ENCODE peak calls at places on chromosomes 4 and X, in five cellular contexts. A is astrocyte, V is sigmoid colon, N is left lung, H is GM12878. I is an unnamed sample.

GRCh38 chr4:65658117-65658516 is 12.2 kb downstream of the EPHA5 start:
- DNase-seq in H (no peak), V (no peak), A (no peak), N (no peak), I (no peak)

GRCh38 chrX:137982791-137983190 is 416.9 kb downstream of the ZIC3 start:
- DNase-seq in H (no peak), A (no peak), V (no peak), N (no peak), I (no peak)

GRCh38 chrX:10109695-10110094 is 47.1 kb upstream of the CLCN4 start:
- DNase-seq in V (peak; percentile 90), A (no peak), H (no peak), N (no peak), I (no peak)

GRCh38 chr4:74840931-74841330 is 46.6 kb upstream of the BTC start:
- DNase-seq in N (no peak), H (no peak), A (no peak), V (no peak), I (no peak)

GRCh38 chrX:22634081-22634480 is 361.4 kb downstream of the CBLL2 start:
- DNase-seq in H (no peak), V (no peak), A (peak; percentile 85), N (no peak), I (no peak)

GRCh38 chrX:69088171-69088938 is 76.9 kb downstream of the PJA1 start:
- DNase-seq in A (no peak), V (no peak), H (no peak), N (no peak), I (no peak)

GRCh38 chrX:129701624-129702069 is 37.1 kb upstream of the XPNPEP2 start:
- DNase-seq in A (peak; percentile 51), H (no peak), V (peak; percentile 90), N (peak; percentile 38), I (peak; percentile 61)

GRCh38 chr4:55609393-55609821 is 17.4 kb upstream of the PDCL2 start:
- DNase-seq in A (peak; percentile 12), N (no peak), H (no peak), V (no peak), I (no peak)

GRCh38 chrX:9033989-9034388 is at the start of gene FAM9B:
- DNase-seq in H (no peak), V (no peak), N (no peak), A (no peak), I (no peak)

GRCh38 chrX:133655262-133655913 is 240.1 kb upstream of the GPC4 start:
- DNase-seq in V (no peak), N (no peak), H (no peak), A (peak; percentile 41), I (no peak)

GRCh38 chr4:15778191-15778741 is at the start of gene CD38:
- DNase-seq in A (no peak), N (peak; percentile 47), H (peak; percentile 67), V (peak; percentile 69), I (peak; percentile 69)
- H3K4me3 ChIP-seq in A (peak within 1 kb of the TSS; percentile 62), N (peak within 1 kb of the TSS; percentile 38), H (peak within 1 kb of the TSS; percentile 72), V (peak within 1 kb of the TSS; percentile 55), I (peak within 1 kb of the TSS; percentile 56)

DNA sequence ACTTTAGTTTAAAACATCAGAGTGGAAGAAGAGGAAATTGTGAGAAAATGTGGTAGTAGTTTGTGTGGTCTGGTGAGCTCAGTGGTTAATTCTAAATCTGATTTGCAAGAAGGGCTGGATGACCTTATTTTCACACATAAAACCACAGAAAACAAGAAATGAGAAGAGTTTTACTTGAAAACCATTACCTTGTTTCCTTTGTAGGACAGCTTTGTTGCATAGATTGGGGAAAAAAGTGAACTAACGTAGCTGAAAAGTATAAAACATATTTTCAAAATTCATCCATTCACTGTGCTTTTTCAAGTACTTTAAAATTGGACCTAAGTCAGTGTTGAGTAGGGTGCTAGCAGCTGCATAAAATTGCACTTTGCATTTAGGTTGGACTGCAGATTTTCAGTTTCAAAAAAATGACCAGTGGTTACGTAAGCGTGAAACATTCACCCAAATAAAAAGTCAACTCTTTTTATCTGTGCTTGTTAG is 211.3 kb downstream of the ARHGAP10 start:
- DNase-seq in H (peak; percentile 62), A (no peak), V (no peak), N (no peak), I (no peak)
- TF ChIP-seq CTCF in H (no peak), A (no peak), V (no peak), N (no peak), I (no peak)

GRCh38 chr4:704198-704891 is 1.3 kb upstream of the PCGF3 start:
- DNase-seq in V (peak; percentile 69), H (no peak), N (no peak), A (no peak), I (no peak)
- H3K4me1 ChIP-seq in V (peaks cover 33% of the 10 kb centered on the region), H (peaks cover 4% of the 10 kb centered on the region), N (peaks cover 31% of the 10 kb centered on the region), A (peaks cover 16% of the 10 kb centered on the region), I (peaks cover 23% of the 10 kb centered on the region)

GRCh38 chr4:76256032-76256431 is 4.5 kb downstream of the FAM47E start:
- DNase-seq in V (no peak), N (no peak), H (no peak), A (no peak), I (no peak)

GRCh38 chr4:76253511-76253910 is 2.0 kb downstream of the FAM47E start:
- DNase-seq in H (no peak), A (no peak), N (no peak), V (no peak), I (no peak)

GRCh38 chr4:76250962-76251361 is 559 bp upstream of the FAM47E start:
- DNase-seq in H (no peak), A (no peak), N (peak; percentile 48), V (no peak), I (no peak)

GRCh38 chr4:76252271-76252653 is 741 bp downstream of the FAM47E start:
- DNase-seq in H (no peak), V (no peak), N (no peak), A (no peak), I (no peak)

GRCh38 chr4:76251448-76252270 is at the start of gene FAM47E:
- DNase-seq in V (peak; percentile 88), A (peak; percentile 16), H (no peak), N (peak; percentile 85), I (peak; percentile 95)
- H3K4me3 ChIP-seq in V (peak within 1 kb of the TSS; percentile 56), A (peak within 1 kb of the TSS; percentile 50), H (no peak within 1 kb of the TSS), N (peak within 1 kb of the TSS; percentile 51), I (peak within 1 kb of the TSS; percentile 61)